ENCODE peak calls at places on chromosome 12, in ten cellular contexts. One of them, this sample, is unnamed.

GRCh38 chr12:101799774-101800173 is 31.0 kb downstream of the GNPTAB start:
- DNase-seq in ELF-1: no peak
- DNase-seq in activated T-cell treated with anti-CD3 and anti-CD28 coated beads for 1 hour: no peak
- DNase-seq in T-helper 1 cell: no peak
- DNase-seq in neural crest cell: no peak
- DNase-seq in hypothalamus: no peak
- DNase-seq in stimulated activated naive CD4-positive, alpha-beta T cell: no peak
- DNase-seq in GM23338: no peak
- DNase-seq in stimulated activated CD4-positive, alpha-beta T cell treated with anti-CD3 and anti-CD28 coated beads, Interleukin-1b, Interleukin-23, amount 100 ng/mL, for 4 hours: no peak
- DNase-seq in NCI-H146: no peak
- DNase-seq in this sample: no peak

GRCh38 chr12:82687020-82687951 is 580 bp downstream of the TMTC2 start:
- DNase-seq in NCI-H146: peak
- DNase-seq in ELF-1: peak
- DNase-seq in GM23338: peak
- DNase-seq in neural crest cell: peak
- DNase-seq in hypothalamus: no peak
- DNase-seq in T-helper 1 cell: peak
- DNase-seq in stimulated activated CD4-positive, alpha-beta T cell treated with anti-CD3 and anti-CD28 coated beads, Interleukin-1b, Interleukin-23, amount 100 ng/mL, for 4 hours: peak
- DNase-seq in activated T-cell treated with anti-CD3 and anti-CD28 coated beads for 1 hour: peak
- DNase-seq in stimulated activated naive CD4-positive, alpha-beta T cell: peak
- DNase-seq in this sample: peak

GRCh38 chr12:45518516-45519235 is 210.8 kb upstream of the ARID2 start:
- DNase-seq in T-helper 1 cell: peak
- DNase-seq in hypothalamus: no peak
- DNase-seq in activated T-cell treated with anti-CD3 and anti-CD28 coated beads for 1 hour: no peak
- DNase-seq in GM23338: no peak
- DNase-seq in NCI-H146: no peak
- DNase-seq in ELF-1: no peak
- DNase-seq in neural crest cell: no peak
- DNase-seq in stimulated activated naive CD4-positive, alpha-beta T cell: peak
- DNase-seq in stimulated activated CD4-positive, alpha-beta T cell treated with anti-CD3 and anti-CD28 coated beads, Interleukin-1b, Interleukin-23, amount 100 ng/mL, for 4 hours: peak
- DNase-seq in this sample: no peak

GRCh38 chr12:64990991-64991570 is 130.0 kb downstream of the WIF1 start:
- DNase-seq in activated T-cell treated with anti-CD3 and anti-CD28 coated beads for 1 hour: no peak
- DNase-seq in stimulated activated CD4-positive, alpha-beta T cell treated with anti-CD3 and anti-CD28 coated beads, Interleukin-1b, Interleukin-23, amount 100 ng/mL, for 4 hours: no peak
- DNase-seq in T-helper 1 cell: no peak
- DNase-seq in GM23338: no peak
- DNase-seq in stimulated activated naive CD4-positive, alpha-beta T cell: no peak
- DNase-seq in NCI-H146: no peak
- DNase-seq in ELF-1: no peak
- DNase-seq in hypothalamus: no peak
- DNase-seq in neural crest cell: no peak
- DNase-seq in this sample: no peak

GRCh38 chr12:95118138-95118787 is 44.8 kb upstream of the NR2C1 start:
- DNase-seq in hypothalamus: no peak
- DNase-seq in GM23338: no peak
- DNase-seq in activated T-cell treated with anti-CD3 and anti-CD28 coated beads for 1 hour: no peak
- DNase-seq in neural crest cell: no peak
- DNase-seq in stimulated activated CD4-positive, alpha-beta T cell treated with anti-CD3 and anti-CD28 coated beads, Interleukin-1b, Interleukin-23, amount 100 ng/mL, for 4 hours: no peak
- DNase-seq in ELF-1: no peak
- DNase-seq in T-helper 1 cell: no peak
- DNase-seq in stimulated activated naive CD4-positive, alpha-beta T cell: no peak
- DNase-seq in NCI-H146: no peak
- DNase-seq in this sample: no peak

GRCh38 chr12:110282343-110282860 is 1.4 kb downstream of the ATP2A2 start:
- DNase-seq in stimulated activated naive CD4-positive, alpha-beta T cell: no peak
- DNase-seq in GM23338: no peak
- DNase-seq in stimulated activated CD4-positive, alpha-beta T cell treated with anti-CD3 and anti-CD28 coated beads, Interleukin-1b, Interleukin-23, amount 100 ng/mL, for 4 hours: no peak
- DNase-seq in ELF-1: no peak
- DNase-seq in neural crest cell: no peak
- DNase-seq in NCI-H146: no peak
- DNase-seq in hypothalamus: no peak
- DNase-seq in activated T-cell treated with anti-CD3 and anti-CD28 coated beads for 1 hour: no peak
- DNase-seq in T-helper 1 cell: no peak
- DNase-seq in this sample: no peak

GRCh38 chr12:104243971-104244370 is 28.4 kb downstream of the TXNRD1 start:
- DNase-seq in neural crest cell: no peak
- DNase-seq in activated T-cell treated with anti-CD3 and anti-CD28 coated beads for 1 hour: no peak
- DNase-seq in ELF-1: no peak
- DNase-seq in GM23338: no peak
- DNase-seq in stimulated activated CD4-positive, alpha-beta T cell treated with anti-CD3 and anti-CD28 coated beads, Interleukin-1b, Interleukin-23, amount 100 ng/mL, for 4 hours: no peak
- DNase-seq in T-helper 1 cell: no peak
- DNase-seq in stimulated activated naive CD4-positive, alpha-beta T cell: no peak
- DNase-seq in hypothalamus: no peak
- DNase-seq in NCI-H146: no peak
- DNase-seq in this sample: no peak

GRCh38 chr12:11684393-11684792 is 34.9 kb downstream of the ETV6 start:
- DNase-seq in activated T-cell treated with anti-CD3 and anti-CD28 coated beads for 1 hour: no peak
- DNase-seq in stimulated activated CD4-positive, alpha-beta T cell treated with anti-CD3 and anti-CD28 coated beads, Interleukin-1b, Interleukin-23, amount 100 ng/mL, for 4 hours: no peak
- DNase-seq in NCI-H146: no peak
- DNase-seq in ELF-1: no peak
- DNase-seq in hypothalamus: no peak
- DNase-seq in stimulated activated naive CD4-positive, alpha-beta T cell: no peak
- DNase-seq in GM23338: no peak
- DNase-seq in T-helper 1 cell: no peak
- DNase-seq in neural crest cell: no peak
- DNase-seq in this sample: no peak

GRCh38 chr12:18275974-18276373 is 14.7 kb downstream of the PIK3C2G start:
- DNase-seq in ELF-1: no peak
- DNase-seq in hypothalamus: no peak
- DNase-seq in stimulated activated naive CD4-positive, alpha-beta T cell: no peak
- DNase-seq in activated T-cell treated with anti-CD3 and anti-CD28 coated beads for 1 hour: no peak
- DNase-seq in stimulated activated CD4-positive, alpha-beta T cell treated with anti-CD3 and anti-CD28 coated beads, Interleukin-1b, Interleukin-23, amount 100 ng/mL, for 4 hours: no peak
- DNase-seq in NCI-H146: no peak
- DNase-seq in GM23338: no peak
- DNase-seq in neural crest cell: no peak
- DNase-seq in T-helper 1 cell: no peak
- DNase-seq in this sample: no peak

GRCh38 chr12:86660000-86660399 is 403.8 kb upstream of the MGAT4C start:
- DNase-seq in GM23338: no peak
- DNase-seq in NCI-H146: no peak
- DNase-seq in neural crest cell: no peak
- DNase-seq in T-helper 1 cell: no peak
- DNase-seq in ELF-1: no peak
- DNase-seq in hypothalamus: no peak
- DNase-seq in stimulated activated CD4-positive, alpha-beta T cell treated with anti-CD3 and anti-CD28 coated beads, Interleukin-1b, Interleukin-23, amount 100 ng/mL, for 4 hours: no peak
- DNase-seq in stimulated activated naive CD4-positive, alpha-beta T cell: no peak
- DNase-seq in activated T-cell treated with anti-CD3 and anti-CD28 coated beads for 1 hour: no peak
- DNase-seq in this sample: no peak

GRCh38 chr12:132632521-132633228 is 14.1 kb downstream of the P2RX2 start:
- DNase-seq in NCI-H146: no peak
- DNase-seq in stimulated activated naive CD4-positive, alpha-beta T cell: no peak
- DNase-seq in T-helper 1 cell: no peak
- DNase-seq in neural crest cell: no peak
- DNase-seq in hypothalamus: no peak
- DNase-seq in stimulated activated CD4-positive, alpha-beta T cell treated with anti-CD3 and anti-CD28 coated beads, Interleukin-1b, Interleukin-23, amount 100 ng/mL, for 4 hours: no peak
- DNase-seq in activated T-cell treated with anti-CD3 and anti-CD28 coated beads for 1 hour: no peak
- DNase-seq in ELF-1: no peak
- DNase-seq in GM23338: no peak
- DNase-seq in this sample: no peak

GRCh38 chr12:90233168-90234100 is 524.8 kb upstream of the ATP2B1 start:
- DNase-seq in hypothalamus: no peak
- DNase-seq in GM23338: no peak
- DNase-seq in stimulated activated CD4-positive, alpha-beta T cell treated with anti-CD3 and anti-CD28 coated beads, Interleukin-1b, Interleukin-23, amount 100 ng/mL, for 4 hours: no peak
- DNase-seq in ELF-1: no peak
- DNase-seq in T-helper 1 cell: no peak
- DNase-seq in NCI-H146: no peak
- DNase-seq in stimulated activated naive CD4-positive, alpha-beta T cell: no peak
- DNase-seq in activated T-cell treated with anti-CD3 and anti-CD28 coated beads for 1 hour: no peak
- DNase-seq in neural crest cell: no peak
- DNase-seq in this sample: no peak

GRCh38 chr12:13069380-13069779 is 25.2 kb downstream of the FAM234B start:
- DNase-seq in GM23338: no peak
- DNase-seq in ELF-1: no peak
- DNase-seq in NCI-H146: no peak
- DNase-seq in stimulated activated CD4-positive, alpha-beta T cell treated with anti-CD3 and anti-CD28 coated beads, Interleukin-1b, Interleukin-23, amount 100 ng/mL, for 4 hours: no peak
- DNase-seq in hypothalamus: no peak
- DNase-seq in activated T-cell treated with anti-CD3 and anti-CD28 coated beads for 1 hour: no peak
- DNase-seq in T-helper 1 cell: no peak
- DNase-seq in neural crest cell: no peak
- DNase-seq in stimulated activated naive CD4-positive, alpha-beta T cell: no peak
- DNase-seq in this sample: no peak

GRCh38 chr12:111706145-111706544 is 20.3 kb downstream of the ACAD10 start:
- DNase-seq in hypothalamus: no peak
- DNase-seq in neural crest cell: no peak
- DNase-seq in stimulated activated naive CD4-positive, alpha-beta T cell: no peak
- DNase-seq in ELF-1: no peak
- DNase-seq in T-helper 1 cell: no peak
- DNase-seq in GM23338: no peak
- DNase-seq in stimulated activated CD4-positive, alpha-beta T cell treated with anti-CD3 and anti-CD28 coated beads, Interleukin-1b, Interleukin-23, amount 100 ng/mL, for 4 hours: no peak
- DNase-seq in NCI-H146: no peak
- DNase-seq in activated T-cell treated with anti-CD3 and anti-CD28 coated beads for 1 hour: no peak
- DNase-seq in this sample: no peak

GRCh38 chr12:113445544-113446176 is 23.5 kb downstream of the SDSL start:
- DNase-seq in neural crest cell: no peak
- DNase-seq in activated T-cell treated with anti-CD3 and anti-CD28 coated beads for 1 hour: no peak
- DNase-seq in T-helper 1 cell: no peak
- DNase-seq in stimulated activated CD4-positive, alpha-beta T cell treated with anti-CD3 and anti-CD28 coated beads, Interleukin-1b, Interleukin-23, amount 100 ng/mL, for 4 hours: no peak
- DNase-seq in stimulated activated naive CD4-positive, alpha-beta T cell: no peak
- DNase-seq in hypothalamus: no peak
- DNase-seq in NCI-H146: no peak
- DNase-seq in ELF-1: no peak
- DNase-seq in GM23338: no peak
- DNase-seq in this sample: no peak

GRCh38 chr12:54631988-54632728 is 2.5 kb downstream of the LACRT start:
- DNase-seq in activated T-cell treated with anti-CD3 and anti-CD28 coated beads for 1 hour: no peak
- DNase-seq in hypothalamus: no peak
- DNase-seq in stimulated activated naive CD4-positive, alpha-beta T cell: no peak
- DNase-seq in neural crest cell: no peak
- DNase-seq in T-helper 1 cell: no peak
- DNase-seq in NCI-H146: no peak
- DNase-seq in GM23338: peak
- DNase-seq in stimulated activated CD4-positive, alpha-beta T cell treated with anti-CD3 and anti-CD28 coated beads, Interleukin-1b, Interleukin-23, amount 100 ng/mL, for 4 hours: no peak
- DNase-seq in ELF-1: peak
- DNase-seq in this sample: no peak

GRCh38 chr12:19988457-19988856 is 379.9 kb upstream of the PDE3A start:
- DNase-seq in NCI-H146: peak
- DNase-seq in activated T-cell treated with anti-CD3 and anti-CD28 coated beads for 1 hour: no peak
- DNase-seq in ELF-1: no peak
- DNase-seq in neural crest cell: no peak
- DNase-seq in GM23338: no peak
- DNase-seq in stimulated activated CD4-positive, alpha-beta T cell treated with anti-CD3 and anti-CD28 coated beads, Interleukin-1b, Interleukin-23, amount 100 ng/mL, for 4 hours: no peak
- DNase-seq in T-helper 1 cell: no peak
- DNase-seq in hypothalamus: no peak
- DNase-seq in stimulated activated naive CD4-positive, alpha-beta T cell: no peak
- DNase-seq in this sample: no peak

GRCh38 chr12:1509703-1510395 is 84.5 kb downstream of the FBXL14 start:
- DNase-seq in neural crest cell: no peak
- DNase-seq in activated T-cell treated with anti-CD3 and anti-CD28 coated beads for 1 hour: no peak
- DNase-seq in GM23338: no peak
- DNase-seq in stimulated activated CD4-positive, alpha-beta T cell treated with anti-CD3 and anti-CD28 coated beads, Interleukin-1b, Interleukin-23, amount 100 ng/mL, for 4 hours: no peak
- DNase-seq in T-helper 1 cell: no peak
- DNase-seq in stimulated activated naive CD4-positive, alpha-beta T cell: no peak
- DNase-seq in NCI-H146: no peak
- DNase-seq in hypothalamus: no peak
- DNase-seq in ELF-1: no peak
- DNase-seq in this sample: no peak

GRCh38 chr12:27616356-27617150 is 79.7 kb upstream of the REP15 start:
- DNase-seq in stimulated activated CD4-positive, alpha-beta T cell treated with anti-CD3 and anti-CD28 coated beads, Interleukin-1b, Interleukin-23, amount 100 ng/mL, for 4 hours: no peak
- DNase-seq in GM23338: no peak
- DNase-seq in hypothalamus: no peak
- DNase-seq in NCI-H146: no peak
- DNase-seq in stimulated activated naive CD4-positive, alpha-beta T cell: no peak
- DNase-seq in T-helper 1 cell: no peak
- DNase-seq in ELF-1: no peak
- DNase-seq in activated T-cell treated with anti-CD3 and anti-CD28 coated beads for 1 hour: no peak
- DNase-seq in neural crest cell: no peak
- DNase-seq in this sample: no peak

GRCh38 chr12:3202734-3203446 is 125.7 kb downstream of the TSPAN9 start:
- DNase-seq in neural crest cell: peak
- DNase-seq in hypothalamus: no peak
- DNase-seq in GM23338: peak
- DNase-seq in activated T-cell treated with anti-CD3 and anti-CD28 coated beads for 1 hour: peak
- DNase-seq in NCI-H146: peak
- DNase-seq in T-helper 1 cell: no peak
- DNase-seq in stimulated activated naive CD4-positive, alpha-beta T cell: no peak
- DNase-seq in stimulated activated CD4-positive, alpha-beta T cell treated with anti-CD3 and anti-CD28 coated beads, Interleukin-1b, Interleukin-23, amount 100 ng/mL, for 4 hours: peak
- DNase-seq in ELF-1: peak
- DNase-seq in this sample: peak

GRCh38 chr12:503111-503761 is 43.5 kb downstream of the B4GALNT3 start:
- DNase-seq in stimulated activated CD4-positive, alpha-beta T cell treated with anti-CD3 and anti-CD28 coated beads, Interleukin-1b, Interleukin-23, amount 100 ng/mL, for 4 hours: no peak
- DNase-seq in hypothalamus: no peak
- DNase-seq in activated T-cell treated with anti-CD3 and anti-CD28 coated beads for 1 hour: no peak
- DNase-seq in NCI-H146: peak
- DNase-seq in GM23338: no peak
- DNase-seq in T-helper 1 cell: no peak
- DNase-seq in neural crest cell: no peak
- DNase-seq in stimulated activated naive CD4-positive, alpha-beta T cell: no peak
- DNase-seq in ELF-1: peak
- DNase-seq in this sample: no peak

GRCh38 chr12:116384629-116385485 is 107.4 kb upstream of the MED13L start:
- DNase-seq in neural crest cell: no peak
- DNase-seq in T-helper 1 cell: no peak
- DNase-seq in stimulated activated naive CD4-positive, alpha-beta T cell: no peak
- DNase-seq in hypothalamus: no peak
- DNase-seq in activated T-cell treated with anti-CD3 and anti-CD28 coated beads for 1 hour: no peak
- DNase-seq in GM23338: peak
- DNase-seq in stimulated activated CD4-positive, alpha-beta T cell treated with anti-CD3 and anti-CD28 coated beads, Interleukin-1b, Interleukin-23, amount 100 ng/mL, for 4 hours: no peak
- DNase-seq in ELF-1: peak
- DNase-seq in NCI-H146: no peak
- DNase-seq in this sample: no peak

GRCh38 chr12:102958073-102958829 is 777 bp downstream of the ASCL1 start:
- DNase-seq in stimulated activated CD4-positive, alpha-beta T cell treated with anti-CD3 and anti-CD28 coated beads, Interleukin-1b, Interleukin-23, amount 100 ng/mL, for 4 hours: no peak
- DNase-seq in activated T-cell treated with anti-CD3 and anti-CD28 coated beads for 1 hour: no peak
- DNase-seq in NCI-H146: peak
- DNase-seq in stimulated activated naive CD4-positive, alpha-beta T cell: no peak
- DNase-seq in neural crest cell: peak
- DNase-seq in hypothalamus: no peak
- DNase-seq in T-helper 1 cell: no peak
- DNase-seq in GM23338: peak
- DNase-seq in ELF-1: peak
- DNase-seq in this sample: no peak

GRCh38 chr12:47832263-47832933 is 12.7 kb upstream of the HDAC7 start:
- DNase-seq in neural crest cell: no peak
- DNase-seq in ELF-1: no peak
- DNase-seq in T-helper 1 cell: no peak
- DNase-seq in GM23338: no peak
- DNase-seq in stimulated activated naive CD4-positive, alpha-beta T cell: no peak
- DNase-seq in hypothalamus: no peak
- DNase-seq in activated T-cell treated with anti-CD3 and anti-CD28 coated beads for 1 hour: no peak
- DNase-seq in NCI-H146: no peak
- DNase-seq in stimulated activated CD4-positive, alpha-beta T cell treated with anti-CD3 and anti-CD28 coated beads, Interleukin-1b, Interleukin-23, amount 100 ng/mL, for 4 hours: peak
- DNase-seq in this sample: no peak

GRCh38 chr12:102873077-102873476 is 44.0 kb downstream of the PAH start:
- DNase-seq in activated T-cell treated with anti-CD3 and anti-CD28 coated beads for 1 hour: no peak
- DNase-seq in hypothalamus: no peak
- DNase-seq in neural crest cell: no peak
- DNase-seq in stimulated activated naive CD4-positive, alpha-beta T cell: no peak
- DNase-seq in NCI-H146: no peak
- DNase-seq in ELF-1: no peak
- DNase-seq in stimulated activated CD4-positive, alpha-beta T cell treated with anti-CD3 and anti-CD28 coated beads, Interleukin-1b, Interleukin-23, amount 100 ng/mL, for 4 hours: no peak
- DNase-seq in T-helper 1 cell: no peak
- DNase-seq in GM23338: no peak
- DNase-seq in this sample: no peak

GRCh38 chr12:115132145-115132544 is 448.2 kb upstream of the TBX3 start:
- DNase-seq in T-helper 1 cell: no peak
- DNase-seq in ELF-1: peak
- DNase-seq in activated T-cell treated with anti-CD3 and anti-CD28 coated beads for 1 hour: no peak
- DNase-seq in NCI-H146: no peak
- DNase-seq in GM23338: no peak
- DNase-seq in neural crest cell: no peak
- DNase-seq in stimulated activated naive CD4-positive, alpha-beta T cell: no peak
- DNase-seq in hypothalamus: no peak
- DNase-seq in stimulated activated CD4-positive, alpha-beta T cell treated with anti-CD3 and anti-CD28 coated beads, Interleukin-1b, Interleukin-23, amount 100 ng/mL, for 4 hours: no peak
- DNase-seq in this sample: no peak

GRCh38 chr12:26878661-26879119 is 45.7 kb upstream of the ITPR2 start:
- DNase-seq in ELF-1: no peak
- DNase-seq in T-helper 1 cell: no peak
- DNase-seq in hypothalamus: no peak
- DNase-seq in stimulated activated naive CD4-positive, alpha-beta T cell: no peak
- DNase-seq in NCI-H146: peak
- DNase-seq in neural crest cell: no peak
- DNase-seq in stimulated activated CD4-positive, alpha-beta T cell treated with anti-CD3 and anti-CD28 coated beads, Interleukin-1b, Interleukin-23, amount 100 ng/mL, for 4 hours: no peak
- DNase-seq in activated T-cell treated with anti-CD3 and anti-CD28 coated beads for 1 hour: no peak
- DNase-seq in GM23338: peak
- DNase-seq in this sample: no peak

GRCh38 chr12:5432011-5432400 is at the start of gene NTF3:
- DNase-seq in GM23338: peak
- DNase-seq in neural crest cell: peak
- DNase-seq in stimulated activated naive CD4-positive, alpha-beta T cell: no peak
- DNase-seq in hypothalamus: no peak
- DNase-seq in NCI-H146: peak
- DNase-seq in stimulated activated CD4-positive, alpha-beta T cell treated with anti-CD3 and anti-CD28 coated beads, Interleukin-1b, Interleukin-23, amount 100 ng/mL, for 4 hours: no peak
- DNase-seq in activated T-cell treated with anti-CD3 and anti-CD28 coated beads for 1 hour: no peak
- DNase-seq in T-helper 1 cell: no peak
- DNase-seq in ELF-1: peak
- DNase-seq in this sample: no peak